ENCODE peak calls at places on chromosomes 3 and 15, in five cellular contexts. Q is neural progenitor cell, K is NB4, V is HFFc6, U is kidney epithelial cell. W is an unnamed sample.

GRCh38 chr3:194773216-194773615 is 87.5 kb downstream of the FAM43A start:
- DNase-seq in Q (no peak), U (no peak), K (no peak), V (peak; percentile 13), W (peak; percentile 84)

GRCh38 chr15:101625980-101626379 is 26.2 kb downstream of the TM2D3 start:
- DNase-seq in Q (no peak), V (peak; percentile 30), U (no peak), K (no peak), W (peak; percentile 60)

GRCh38 chr3:139204756-139205155 is 139.1 kb upstream of the MRPS22 start:
- DNase-seq in K (no peak), Q (no peak), V (peak; percentile 26), U (no peak), W (peak; percentile 77)

GRCh38 chr15:54792526-54792925 is 404.2 kb downstream of the RSL24D1 start:
- DNase-seq in K (no peak), V (no peak), U (no peak), Q (no peak), W (no peak)

GRCh38 chr15:82105458-82106205 is 59.8 kb upstream of the MEX3B start:
- DNase-seq in Q (no peak), V (peak; percentile 63), U (no peak), K (no peak), W (peak; percentile 85)

GRCh38 chr3:144106970-144107369 is 135.3 kb downstream of the DIPK2A start:
- DNase-seq in K (no peak), U (no peak), Q (no peak), V (no peak), W (no peak)

GRCh38 chr3:155891341-155891740 is 20.9 kb downstream of the GMPS start:
- DNase-seq in U (no peak), Q (no peak), V (no peak), K (no peak), W (peak; percentile 69)

GRCh38 chr3:189392969-189393368 is 221.2 kb downstream of the TPRG1 start:
- DNase-seq in U (peak; percentile 61), Q (no peak), V (no peak), K (peak; percentile 9), W (no peak)

GRCh38 chr3:107767897-107768605 is 245.3 kb downstream of the BBX start:
- DNase-seq in Q (no peak), V (no peak), K (peak; percentile 79), U (no peak), W (no peak)

GRCh38 chr3:34683851-34684250 is 885.4 kb downstream of the PDCD6IP start:
- DNase-seq in K (peak; percentile 57), V (peak; percentile 40), U (peak; percentile 4), Q (peak; percentile 79), W (peak; percentile 68)

GRCh38 chr3:107920538-107920937 is 170.3 kb downstream of the CD47 start:
- DNase-seq in U (no peak), V (no peak), Q (no peak), K (no peak), W (no peak)

GRCh38 chr3:131081224-131081623 is 54.5 kb downstream of the NEK11 start:
- DNase-seq in V (no peak), K (no peak), U (no peak), Q (no peak), W (no peak)

GRCh38 chr3:50324351-50325144 is 2.0 kb upstream of the HYAL2 start:
- DNase-seq in K (peak; percentile 80), V (peak; percentile 46), Q (peak; percentile 92), U (no peak), W (peak; percentile 75)

GRCh38 chr3:133996996-133997395 is 32.7 kb downstream of the SLCO2A1 start:
- DNase-seq in K (no peak), V (no peak), U (no peak), Q (no peak), W (no peak)

GRCh38 chr3:14475601-14476000 is 64.5 kb downstream of the GRIP2 start:
- DNase-seq in V (no peak), U (no peak), K (no peak), Q (no peak), W (no peak)

GRCh38 chr3:43389388-43390254 is 103.3 kb downstream of the SNRK start:
- DNase-seq in U (peak; percentile 23), K (peak; percentile 66), Q (no peak), V (no peak), W (no peak)

GRCh38 chr15:38058596-38059075 is 124.2 kb downstream of the TMCO5A start:
- DNase-seq in Q (peak; percentile 42), U (no peak), V (no peak), K (no peak), W (no peak)

GRCh38 chr15:32733276-32733675 is 15.5 kb downstream of the GREM1 start:
- DNase-seq in Q (no peak), V (no peak), K (no peak), U (no peak), W (peak; percentile 25)

GRCh38 chr3:172232579-172232978 is 193.2 kb downstream of the FNDC3B start:
- DNase-seq in K (no peak), Q (no peak), V (no peak), U (no peak), W (no peak)

W was measured in GM23248.